ENCODE peak calls at places on chromosomes 7 and 10, in seven cellular contexts. J, S, F, P, O, V and Z are unnamed samples.
A peak's percentile ranks its signal among the peaks of the same experiment; 100 is the strongest.

GRCh38 chr10:16854623-16855022 is 37.4 kb upstream of the RSU1 start:
- DNase-seq in P (peak; percentile 66), O (no peak), V (no peak), S (no peak), J (no peak), F (no peak), Z (no peak)

GRCh38 chr7:158587425-158588084 is at the start of gene PTPRN2:
- DNase-seq in O (peak; percentile 60), J (peak; percentile 79), P (peak; percentile 50), V (peak; percentile 77), S (peak; percentile 44), F (no peak), Z (peak; percentile 8)

GRCh38 chr10:63611078-63611477 is 89.9 kb downstream of the REEP3 start:
- DNase-seq in O (no peak), V (no peak), J (no peak), P (peak; percentile 71), S (no peak), F (no peak), Z (no peak)

GRCh38 chr10:132134541-132135397 is 52.0 kb upstream of the DPYSL4 start:
- DNase-seq in P (no peak), V (no peak), O (no peak), F (no peak), J (no peak), S (no peak), Z (no peak)

GRCh38 chr10:11018426-11018818 is 750 bp downstream of the CELF2 start:
- DNase-seq in O (no peak), J (no peak), F (no peak), S (no peak), V (peak; percentile 62), P (no peak), Z (no peak)

GRCh38 chr7:39349452-39350123 is 216.6 kb upstream of the YAE1 start:
- DNase-seq in F (no peak), P (no peak), V (no peak), S (no peak), J (no peak), O (no peak), Z (no peak)

GRCh38 chr7:142711722-142712616 is 37.3 kb upstream of the PRSS1 start:
- DNase-seq in S (no peak), V (no peak), O (no peak), J (peak; percentile 49), P (peak; percentile 61), F (peak; percentile 78), Z (peak; percentile 0)

GRCh38 chr10:87640043-87640442 is 19.6 kb upstream of the PAPSS2 start:
- DNase-seq in P (no peak), F (no peak), J (no peak), V (no peak), S (no peak), O (no peak), Z (no peak)

GRCh38 chr7:76008156-76008687 is 13.8 kb upstream of the TMEM120A start:
- DNase-seq in P (no peak), S (no peak), V (no peak), F (no peak), J (no peak), O (no peak), Z (no peak)

GRCh38 chr10:29630205-29631048 is 4.3 kb downstream of the SVIL start:
- DNase-seq in S (no peak), V (no peak), F (no peak), O (no peak), P (no peak), J (no peak), Z (no peak)

GRCh38 chr7:140541513-140542192 is 62.3 kb upstream of the MKRN1 start:
- DNase-seq in F (no peak), J (peak; percentile 79), O (peak; percentile 47), S (peak; percentile 79), P (peak; percentile 93), V (peak; percentile 80), Z (peak; percentile 67)